ENCODE peak calls at places on chromosomes 11 and 22, in nine cellular contexts. One of them, this sample, is unnamed.
A peak's percentile ranks its signal among the peaks of the same experiment; 100 is the strongest.

GRCh38 chr11:67255353-67255752 is 10.9 kb upstream of the GRK2 start:
- DNase-seq in AG09319: no peak
- DNase-seq in NCI-H510A treated with DMSO at 0.1 percent for 48 hours: no peak
- DNase-seq in WERI-Rb-1: no peak
- DNase-seq in stimulated activated CD8-positive, alpha-beta memory T cell treated with anti-CD3 and anti-CD28 coated beads, Interleukin-7, amount 100 ng/mL, for 48 hours: no peak
- DNase-seq in mesendoderm: no peak
- DNase-seq in AML-193: no peak
- DNase-seq in ureter: no peak
- DNase-seq in M059J: no peak
- DNase-seq in this sample: no peak

GRCh38 chr22:21646608-21647590 is 4.8 kb downstream of the SDF2L1 start:
- DNase-seq in mesendoderm: peak; percentile 88
- DNase-seq in AG09319: peak; percentile 63
- DNase-seq in stimulated activated CD8-positive, alpha-beta memory T cell treated with anti-CD3 and anti-CD28 coated beads, Interleukin-7, amount 100 ng/mL, for 48 hours: no peak
- DNase-seq in M059J: peak; percentile 71
- DNase-seq in NCI-H510A treated with DMSO at 0.1 percent for 48 hours: peak; percentile 68
- DNase-seq in WERI-Rb-1: peak; percentile 81
- DNase-seq in ureter: peak; percentile 81
- DNase-seq in AML-193: peak; percentile 73
- DNase-seq in this sample: no peak

GRCh38 chr11:32432565-32433248 is 2.6 kb downstream of the WT1 start:
- DNase-seq in NCI-H510A treated with DMSO at 0.1 percent for 48 hours: no peak
- DNase-seq in AML-193: no peak
- DNase-seq in mesendoderm: no peak
- DNase-seq in ureter: no peak
- DNase-seq in WERI-Rb-1: no peak
- DNase-seq in M059J: no peak
- DNase-seq in AG09319: no peak
- DNase-seq in stimulated activated CD8-positive, alpha-beta memory T cell treated with anti-CD3 and anti-CD28 coated beads, Interleukin-7, amount 100 ng/mL, for 48 hours: no peak
- DNase-seq in this sample: no peak

GRCh38 chr11:124643605-124644425 is 21.2 kb downstream of the TBRG1 start:
- DNase-seq in stimulated activated CD8-positive, alpha-beta memory T cell treated with anti-CD3 and anti-CD28 coated beads, Interleukin-7, amount 100 ng/mL, for 48 hours: no peak
- DNase-seq in AML-193: no peak
- DNase-seq in M059J: peak; percentile 81
- DNase-seq in WERI-Rb-1: no peak
- DNase-seq in ureter: no peak
- DNase-seq in mesendoderm: no peak
- DNase-seq in NCI-H510A treated with DMSO at 0.1 percent for 48 hours: no peak
- DNase-seq in AG09319: peak; percentile 54
- DNase-seq in this sample: no peak

GRCh38 chr11:130827697-130828377 is 88.4 kb downstream of the SNX19 start:
- DNase-seq in AG09319: no peak
- DNase-seq in NCI-H510A treated with DMSO at 0.1 percent for 48 hours: no peak
- DNase-seq in mesendoderm: peak; percentile 96
- DNase-seq in WERI-Rb-1: peak; percentile 81
- DNase-seq in M059J: peak; percentile 85
- DNase-seq in ureter: no peak
- DNase-seq in stimulated activated CD8-positive, alpha-beta memory T cell treated with anti-CD3 and anti-CD28 coated beads, Interleukin-7, amount 100 ng/mL, for 48 hours: no peak
- DNase-seq in AML-193: no peak
- DNase-seq in this sample: no peak

GRCh38 chr22:38135133-38135706 is 24.7 kb upstream of the BAIAP2L2 start:
- DNase-seq in AG09319: peak; percentile 42
- DNase-seq in stimulated activated CD8-positive, alpha-beta memory T cell treated with anti-CD3 and anti-CD28 coated beads, Interleukin-7, amount 100 ng/mL, for 48 hours: no peak
- DNase-seq in NCI-H510A treated with DMSO at 0.1 percent for 48 hours: no peak
- DNase-seq in ureter: no peak
- DNase-seq in M059J: peak; percentile 91
- DNase-seq in AML-193: peak; percentile 4
- DNase-seq in mesendoderm: no peak
- DNase-seq in WERI-Rb-1: no peak
- DNase-seq in this sample: no peak

GRCh38 chr11:22392561-22392960 is 54.4 kb downstream of the SLC17A6 start:
- DNase-seq in stimulated activated CD8-positive, alpha-beta memory T cell treated with anti-CD3 and anti-CD28 coated beads, Interleukin-7, amount 100 ng/mL, for 48 hours: no peak
- DNase-seq in AG09319: no peak
- DNase-seq in NCI-H510A treated with DMSO at 0.1 percent for 48 hours: no peak
- DNase-seq in M059J: no peak
- DNase-seq in WERI-Rb-1: no peak
- DNase-seq in ureter: no peak
- DNase-seq in mesendoderm: no peak
- DNase-seq in AML-193: no peak
- DNase-seq in this sample: no peak

GRCh38 chr11:44427432-44427831 is 117.5 kb upstream of the ALX4 start:
- DNase-seq in NCI-H510A treated with DMSO at 0.1 percent for 48 hours: no peak
- DNase-seq in AML-193: no peak
- DNase-seq in M059J: no peak
- DNase-seq in stimulated activated CD8-positive, alpha-beta memory T cell treated with anti-CD3 and anti-CD28 coated beads, Interleukin-7, amount 100 ng/mL, for 48 hours: no peak
- DNase-seq in ureter: no peak
- DNase-seq in AG09319: no peak
- DNase-seq in WERI-Rb-1: peak; percentile 32
- DNase-seq in mesendoderm: peak; percentile 46
- DNase-seq in this sample: no peak

GRCh38 chr11:104053743-104054142 is 17.3 kb downstream of the DDI1 start:
- DNase-seq in WERI-Rb-1: no peak
- DNase-seq in NCI-H510A treated with DMSO at 0.1 percent for 48 hours: no peak
- DNase-seq in M059J: no peak
- DNase-seq in AG09319: no peak
- DNase-seq in ureter: no peak
- DNase-seq in mesendoderm: no peak
- DNase-seq in stimulated activated CD8-positive, alpha-beta memory T cell treated with anti-CD3 and anti-CD28 coated beads, Interleukin-7, amount 100 ng/mL, for 48 hours: no peak
- DNase-seq in AML-193: no peak
- DNase-seq in this sample: no peak

GRCh38 chr11:129951201-129951882 is 51.3 kb downstream of the PRDM10 start:
- DNase-seq in AML-193: no peak
- DNase-seq in ureter: no peak
- DNase-seq in M059J: no peak
- DNase-seq in NCI-H510A treated with DMSO at 0.1 percent for 48 hours: no peak
- DNase-seq in stimulated activated CD8-positive, alpha-beta memory T cell treated with anti-CD3 and anti-CD28 coated beads, Interleukin-7, amount 100 ng/mL, for 48 hours: no peak
- DNase-seq in mesendoderm: no peak
- DNase-seq in WERI-Rb-1: no peak
- DNase-seq in AG09319: no peak
- DNase-seq in this sample: no peak

GRCh38 chr11:35809561-35809960 is 134.3 kb upstream of the LDLRAD3 start:
- DNase-seq in ureter: no peak
- DNase-seq in NCI-H510A treated with DMSO at 0.1 percent for 48 hours: no peak
- DNase-seq in M059J: no peak
- DNase-seq in WERI-Rb-1: no peak
- DNase-seq in AML-193: no peak
- DNase-seq in stimulated activated CD8-positive, alpha-beta memory T cell treated with anti-CD3 and anti-CD28 coated beads, Interleukin-7, amount 100 ng/mL, for 48 hours: no peak
- DNase-seq in mesendoderm: no peak
- DNase-seq in AG09319: no peak
- DNase-seq in this sample: no peak

GRCh38 chr11:67276821-67277230 is 10.6 kb downstream of the GRK2 start:
- DNase-seq in AML-193: peak; percentile 90
- DNase-seq in AG09319: no peak
- DNase-seq in NCI-H510A treated with DMSO at 0.1 percent for 48 hours: no peak
- DNase-seq in WERI-Rb-1: peak; percentile 69
- DNase-seq in stimulated activated CD8-positive, alpha-beta memory T cell treated with anti-CD3 and anti-CD28 coated beads, Interleukin-7, amount 100 ng/mL, for 48 hours: peak; percentile 57
- DNase-seq in mesendoderm: peak; percentile 61
- DNase-seq in ureter: no peak
- DNase-seq in M059J: no peak
- DNase-seq in this sample: peak; percentile 72

GRCh38 chr22:41274856-41275255 is 11.1 kb downstream of the RANGAP1 start:
- DNase-seq in ureter: no peak
- DNase-seq in AML-193: no peak
- DNase-seq in mesendoderm: no peak
- DNase-seq in NCI-H510A treated with DMSO at 0.1 percent for 48 hours: no peak
- DNase-seq in stimulated activated CD8-positive, alpha-beta memory T cell treated with anti-CD3 and anti-CD28 coated beads, Interleukin-7, amount 100 ng/mL, for 48 hours: no peak
- DNase-seq in AG09319: no peak
- DNase-seq in M059J: no peak
- DNase-seq in WERI-Rb-1: no peak
- DNase-seq in this sample: no peak

GRCh38 chr11:65212226-65212801 is 30.6 kb downstream of the CAPN1 start:
- DNase-seq in AML-193: no peak
- DNase-seq in NCI-H510A treated with DMSO at 0.1 percent for 48 hours: no peak
- DNase-seq in WERI-Rb-1: peak; percentile 76
- DNase-seq in stimulated activated CD8-positive, alpha-beta memory T cell treated with anti-CD3 and anti-CD28 coated beads, Interleukin-7, amount 100 ng/mL, for 48 hours: no peak
- DNase-seq in mesendoderm: peak; percentile 25
- DNase-seq in M059J: no peak
- DNase-seq in AG09319: no peak
- DNase-seq in ureter: no peak
- DNase-seq in this sample: no peak

GRCh38 chr11:72679869-72680268 is 5.6 kb upstream of the PDE2A start:
- DNase-seq in ureter: no peak
- DNase-seq in NCI-H510A treated with DMSO at 0.1 percent for 48 hours: no peak
- DNase-seq in M059J: no peak
- DNase-seq in mesendoderm: no peak
- DNase-seq in AML-193: no peak
- DNase-seq in stimulated activated CD8-positive, alpha-beta memory T cell treated with anti-CD3 and anti-CD28 coated beads, Interleukin-7, amount 100 ng/mL, for 48 hours: no peak
- DNase-seq in AG09319: no peak
- DNase-seq in WERI-Rb-1: no peak
- DNase-seq in this sample: no peak

GRCh38 chr22:24695958-24696511 is 78.5 kb downstream of the PIWIL3 start:
- DNase-seq in mesendoderm: peak; percentile 82
- DNase-seq in WERI-Rb-1: no peak
- DNase-seq in M059J: no peak
- DNase-seq in stimulated activated CD8-positive, alpha-beta memory T cell treated with anti-CD3 and anti-CD28 coated beads, Interleukin-7, amount 100 ng/mL, for 48 hours: no peak
- DNase-seq in NCI-H510A treated with DMSO at 0.1 percent for 48 hours: peak; percentile 57
- DNase-seq in AML-193: no peak
- DNase-seq in ureter: no peak
- DNase-seq in AG09319: no peak
- DNase-seq in this sample: no peak

GRCh38 chr11:129317564-129317963 is 58.1 kb upstream of the BARX2 start:
- DNase-seq in NCI-H510A treated with DMSO at 0.1 percent for 48 hours: peak; percentile 97
- DNase-seq in mesendoderm: no peak
- DNase-seq in stimulated activated CD8-positive, alpha-beta memory T cell treated with anti-CD3 and anti-CD28 coated beads, Interleukin-7, amount 100 ng/mL, for 48 hours: no peak
- DNase-seq in WERI-Rb-1: no peak
- DNase-seq in AML-193: peak; percentile 24
- DNase-seq in AG09319: no peak
- DNase-seq in ureter: no peak
- DNase-seq in M059J: no peak
- DNase-seq in this sample: no peak

GRCh38 chr22:26502688-26503561 is 9.3 kb downstream of the TFIP11 start:
- DNase-seq in NCI-H510A treated with DMSO at 0.1 percent for 48 hours: peak; percentile 11
- DNase-seq in mesendoderm: peak; percentile 87
- DNase-seq in WERI-Rb-1: peak; percentile 49
- DNase-seq in AG09319: no peak
- DNase-seq in M059J: peak; percentile 19
- DNase-seq in ureter: no peak
- DNase-seq in stimulated activated CD8-positive, alpha-beta memory T cell treated with anti-CD3 and anti-CD28 coated beads, Interleukin-7, amount 100 ng/mL, for 48 hours: peak; percentile 33
- DNase-seq in AML-193: peak; percentile 78
- DNase-seq in this sample: no peak

GRCh38 chr11:101362643-101363042 is 221.2 kb downstream of the TRPC6 start:
- DNase-seq in NCI-H510A treated with DMSO at 0.1 percent for 48 hours: no peak
- DNase-seq in M059J: no peak
- DNase-seq in AG09319: no peak
- DNase-seq in stimulated activated CD8-positive, alpha-beta memory T cell treated with anti-CD3 and anti-CD28 coated beads, Interleukin-7, amount 100 ng/mL, for 48 hours: no peak
- DNase-seq in mesendoderm: no peak
- DNase-seq in AML-193: no peak
- DNase-seq in WERI-Rb-1: no peak
- DNase-seq in ureter: no peak
- DNase-seq in this sample: no peak

GRCh38 chr11:12813371-12814225 is 139.4 kb downstream of the TEAD1 start:
- DNase-seq in AG09319: no peak
- DNase-seq in stimulated activated CD8-positive, alpha-beta memory T cell treated with anti-CD3 and anti-CD28 coated beads, Interleukin-7, amount 100 ng/mL, for 48 hours: no peak
- DNase-seq in WERI-Rb-1: no peak
- DNase-seq in AML-193: no peak
- DNase-seq in M059J: peak; percentile 82
- DNase-seq in NCI-H510A treated with DMSO at 0.1 percent for 48 hours: no peak
- DNase-seq in ureter: peak; percentile 68
- DNase-seq in mesendoderm: no peak
- DNase-seq in this sample: no peak

GRCh38 chr11:22234743-22235142 is 41.9 kb downstream of the ANO5 start:
- DNase-seq in mesendoderm: no peak
- DNase-seq in AML-193: no peak
- DNase-seq in stimulated activated CD8-positive, alpha-beta memory T cell treated with anti-CD3 and anti-CD28 coated beads, Interleukin-7, amount 100 ng/mL, for 48 hours: no peak
- DNase-seq in AG09319: no peak
- DNase-seq in WERI-Rb-1: no peak
- DNase-seq in M059J: no peak
- DNase-seq in NCI-H510A treated with DMSO at 0.1 percent for 48 hours: no peak
- DNase-seq in ureter: no peak
- DNase-seq in this sample: no peak

GRCh38 chr11:68753300-68753699 is 2.0 kb upstream of the TESMIN start:
- DNase-seq in NCI-H510A treated with DMSO at 0.1 percent for 48 hours: no peak
- DNase-seq in stimulated activated CD8-positive, alpha-beta memory T cell treated with anti-CD3 and anti-CD28 coated beads, Interleukin-7, amount 100 ng/mL, for 48 hours: no peak
- DNase-seq in AML-193: no peak
- DNase-seq in mesendoderm: no peak
- DNase-seq in M059J: no peak
- DNase-seq in ureter: no peak
- DNase-seq in WERI-Rb-1: peak; percentile 85
- DNase-seq in AG09319: no peak
- DNase-seq in this sample: no peak

GRCh38 chr22:43743929-43744643 is 68.0 kb downstream of the EFCAB6 start:
- DNase-seq in WERI-Rb-1: no peak
- DNase-seq in NCI-H510A treated with DMSO at 0.1 percent for 48 hours: no peak
- DNase-seq in ureter: no peak
- DNase-seq in M059J: no peak
- DNase-seq in mesendoderm: no peak
- DNase-seq in stimulated activated CD8-positive, alpha-beta memory T cell treated with anti-CD3 and anti-CD28 coated beads, Interleukin-7, amount 100 ng/mL, for 48 hours: no peak
- DNase-seq in AML-193: no peak
- DNase-seq in AG09319: no peak
- DNase-seq in this sample: no peak

GRCh38 chr11:31237819-31238771 is 131.4 kb downstream of the DCDC1 start:
- DNase-seq in AML-193: no peak
- DNase-seq in AG09319: no peak
- DNase-seq in stimulated activated CD8-positive, alpha-beta memory T cell treated with anti-CD3 and anti-CD28 coated beads, Interleukin-7, amount 100 ng/mL, for 48 hours: no peak
- DNase-seq in ureter: no peak
- DNase-seq in WERI-Rb-1: no peak
- DNase-seq in NCI-H510A treated with DMSO at 0.1 percent for 48 hours: no peak
- DNase-seq in M059J: peak; percentile 10
- DNase-seq in mesendoderm: peak; percentile 94
- DNase-seq in this sample: no peak

GRCh38 chr11:12675951-12676711 is 1.9 kb downstream of the TEAD1 start:
- DNase-seq in NCI-H510A treated with DMSO at 0.1 percent for 48 hours: no peak
- DNase-seq in AML-193: no peak
- DNase-seq in mesendoderm: peak; percentile 55
- DNase-seq in stimulated activated CD8-positive, alpha-beta memory T cell treated with anti-CD3 and anti-CD28 coated beads, Interleukin-7, amount 100 ng/mL, for 48 hours: no peak
- DNase-seq in M059J: peak; percentile 61
- DNase-seq in WERI-Rb-1: peak; percentile 22
- DNase-seq in ureter: no peak
- DNase-seq in AG09319: no peak
- DNase-seq in this sample: no peak

GRCh38 chr22:37294747-37295146 is 12.4 kb downstream of the CYTH4 start:
- DNase-seq in AML-193: no peak
- DNase-seq in AG09319: no peak
- DNase-seq in M059J: no peak
- DNase-seq in ureter: no peak
- DNase-seq in mesendoderm: no peak
- DNase-seq in WERI-Rb-1: no peak
- DNase-seq in NCI-H510A treated with DMSO at 0.1 percent for 48 hours: no peak
- DNase-seq in stimulated activated CD8-positive, alpha-beta memory T cell treated with anti-CD3 and anti-CD28 coated beads, Interleukin-7, amount 100 ng/mL, for 48 hours: no peak
- DNase-seq in this sample: no peak

GRCh38 chr11:64787526-64788320 is 9.4 kb upstream of the SF1 start:
- DNase-seq in WERI-Rb-1: peak; percentile 76
- DNase-seq in AG09319: no peak
- DNase-seq in NCI-H510A treated with DMSO at 0.1 percent for 48 hours: no peak
- DNase-seq in M059J: peak; percentile 27
- DNase-seq in ureter: peak; percentile 69
- DNase-seq in AML-193: peak; percentile 53
- DNase-seq in stimulated activated CD8-positive, alpha-beta memory T cell treated with anti-CD3 and anti-CD28 coated beads, Interleukin-7, amount 100 ng/mL, for 48 hours: no peak
- DNase-seq in mesendoderm: peak; percentile 65
- DNase-seq in this sample: peak; percentile 87

GRCh38 chr11:114183041-114183511 is 113.1 kb upstream of the NNMT start:
- DNase-seq in ureter: no peak
- DNase-seq in mesendoderm: no peak
- DNase-seq in AG09319: no peak
- DNase-seq in NCI-H510A treated with DMSO at 0.1 percent for 48 hours: no peak
- DNase-seq in M059J: no peak
- DNase-seq in AML-193: no peak
- DNase-seq in stimulated activated CD8-positive, alpha-beta memory T cell treated with anti-CD3 and anti-CD28 coated beads, Interleukin-7, amount 100 ng/mL, for 48 hours: peak; percentile 10
- DNase-seq in WERI-Rb-1: peak; percentile 12
- DNase-seq in this sample: no peak

GRCh38 chr11:107139396-107139795 is 121.1 kb upstream of the GUCY1A2 start:
- DNase-seq in NCI-H510A treated with DMSO at 0.1 percent for 48 hours: no peak
- DNase-seq in ureter: no peak
- DNase-seq in stimulated activated CD8-positive, alpha-beta memory T cell treated with anti-CD3 and anti-CD28 coated beads, Interleukin-7, amount 100 ng/mL, for 48 hours: no peak
- DNase-seq in WERI-Rb-1: no peak
- DNase-seq in M059J: no peak
- DNase-seq in mesendoderm: no peak
- DNase-seq in AML-193: no peak
- DNase-seq in AG09319: no peak
- DNase-seq in this sample: no peak

This sample was measured in chondrocyte.